ENCODE peak calls at places on chromosome 21, in ten cellular contexts. W, G, Z, X, V, A, C, P, F and N are unnamed samples. For H3K4me1 and H3K9me3, the result is how much of the 10 kb centered on the place peaks cover.

GRCh38 chr21:42611852-42612251 is 41.6 kb upstream of the PDE9A start:
- DNase-seq in W (no peak), G (no peak), Z (no peak), X (no peak), V (no peak), A (no peak), C (no peak), P (no peak), F (no peak), N (no peak)

GRCh38 chr21:37877171-37877570 is 39.1 kb downstream of the KCNJ6 start:
- DNase-seq in W (no peak), G (no peak), Z (no peak), X (peak), V (no peak), A (no peak), C (no peak), P (no peak), F (no peak), N (no peak)

GRCh38 chr21:42538479-42539275 is 25.0 kb downstream of the SLC37A1 start:
- DNase-seq in W (no peak), G (no peak), Z (no peak), X (no peak), V (no peak), A (no peak), C (no peak), P (no peak), F (no peak), N (no peak)

GRCh38 chr21:15631342-15631741 is 98.4 kb upstream of the USP25 start:
- DNase-seq in W (no peak), G (no peak), Z (no peak), X (peak), V (no peak), A (no peak), C (no peak), P (no peak), F (no peak), N (no peak)

GRCh38 chr21:16302851-16303282 is 573.1 kb downstream of the USP25 start:
- DNase-seq in W (peak), G (no peak), Z (no peak), X (peak), V (peak), A (no peak), C (no peak), P (peak), F (no peak), N (no peak)

GRCh38 chr21:41425954-41426655 is at the start of gene MX1:
- DNase-seq in W (peak), G (peak), Z (peak), X (peak), V (peak), A (peak), C (peak), P (peak), F (peak), N (peak)

GRCh38 chr21:40563845-40564717 is 282.9 kb downstream of the DSCAM start:
- DNase-seq in W (no peak), G (no peak), Z (no peak), X (no peak), V (no peak), A (no peak), C (no peak), P (no peak), F (no peak), N (no peak)

GRCh38 chr21:38875694-38876492 is 70.2 kb downstream of the ETS2 start:
- DNase-seq in W (no peak), G (no peak), Z (no peak), X (peak), V (no peak), A (no peak), C (no peak), P (no peak), F (no peak), N (no peak)

GRCh38 chr21:38567577-38568360 is 69.5 kb upstream of the ERG start:
- DNase-seq in W (no peak), G (no peak), Z (no peak), X (peak), V (peak), A (no peak), C (no peak), P (no peak), F (no peak), N (no peak)

GRCh38 chr21:34498623-34499022 is 13.4 kb downstream of the KCNE1 start:
- DNase-seq in W (no peak), G (no peak), Z (no peak), X (no peak), V (no peak), A (no peak), C (no peak), P (no peak), F (no peak), N (no peak)

GRCh38 chr21:23886828-23887708 is 1720.2 kb downstream of the MRPL39 start:
- DNase-seq in W (no peak), G (no peak), Z (no peak), X (no peak), V (no peak), A (no peak), C (no peak), P (no peak), F (no peak), N (no peak)

GRCh38 chr21:37945036-37945435 is 28.8 kb upstream of the KCNJ6 start:
- DNase-seq in W (no peak), G (no peak), Z (no peak), X (no peak), V (no peak), A (no peak), C (no peak), P (no peak), F (no peak), N (no peak)

GRCh38 chr21:18603246-18603645 is 199.7 kb upstream of the TMPRSS15 start:
- DNase-seq in W (no peak), G (no peak), Z (no peak), X (no peak), V (no peak), A (no peak), C (no peak), P (no peak), F (no peak), N (no peak)

GRCh38 chr21:45950740-45951515 is 30.6 kb upstream of the COL6A1 start:
- DNase-seq in W (peak), G (peak), Z (peak), X (peak), V (peak), A (no peak), C (peak), P (peak), F (no peak), N (peak)

GRCh38 chr21:15706686-15707085 is 23.1 kb upstream of the USP25 start:
- DNase-seq in W (no peak), G (no peak), Z (peak), X (peak), V (no peak), A (no peak), C (no peak), P (no peak), F (no peak), N (no peak)

GRCh38 chr21:42692688-42693087 is 39.3 kb downstream of the PDE9A start:
- DNase-seq in W (no peak), G (no peak), Z (no peak), X (no peak), V (no peak), A (no peak), C (no peak), P (no peak), F (no peak), N (peak)

DNA sequence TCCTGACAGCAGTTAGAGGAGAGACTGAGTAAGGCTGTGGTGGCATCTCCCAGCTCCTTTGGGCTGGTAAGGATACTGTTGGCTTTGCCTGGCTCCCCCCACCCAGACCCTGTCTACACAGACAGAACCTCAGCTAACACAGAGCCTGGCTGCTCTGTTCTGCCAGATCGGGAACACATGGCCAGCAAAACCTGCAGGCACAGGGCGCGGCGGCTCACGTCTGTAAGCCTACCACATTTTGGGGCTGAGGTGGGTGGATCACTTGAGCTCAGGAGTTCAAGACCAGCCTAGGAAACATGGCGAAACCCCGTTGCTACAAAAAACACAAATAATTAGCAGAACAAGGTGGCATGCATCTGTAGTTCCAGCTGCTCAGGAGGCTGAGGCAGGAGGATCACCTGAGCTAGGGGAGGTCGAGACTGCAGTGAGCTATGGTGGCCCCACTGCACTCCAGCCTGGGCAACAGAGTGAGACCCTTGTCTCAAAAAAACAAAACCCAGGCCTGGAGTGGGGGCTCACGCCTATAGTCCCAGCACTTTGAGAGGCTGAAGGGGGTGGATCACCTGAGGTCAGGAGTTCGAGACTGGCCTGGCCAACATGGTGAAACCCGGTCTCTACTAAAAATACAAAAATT is 6.7 kb downstream of the CSTB start:
- DNase-seq in W (no peak), G (no peak), Z (no peak), X (no peak), V (no peak), A (no peak), C (no peak), P (no peak), F (no peak), N (no peak)
- H3K4me1 ChIP-seq in W (under half), G (under half), Z (under half), X (under half), V (under half), A (under half), C (under half), P (under half), F (under half), N (under half)

DNA sequence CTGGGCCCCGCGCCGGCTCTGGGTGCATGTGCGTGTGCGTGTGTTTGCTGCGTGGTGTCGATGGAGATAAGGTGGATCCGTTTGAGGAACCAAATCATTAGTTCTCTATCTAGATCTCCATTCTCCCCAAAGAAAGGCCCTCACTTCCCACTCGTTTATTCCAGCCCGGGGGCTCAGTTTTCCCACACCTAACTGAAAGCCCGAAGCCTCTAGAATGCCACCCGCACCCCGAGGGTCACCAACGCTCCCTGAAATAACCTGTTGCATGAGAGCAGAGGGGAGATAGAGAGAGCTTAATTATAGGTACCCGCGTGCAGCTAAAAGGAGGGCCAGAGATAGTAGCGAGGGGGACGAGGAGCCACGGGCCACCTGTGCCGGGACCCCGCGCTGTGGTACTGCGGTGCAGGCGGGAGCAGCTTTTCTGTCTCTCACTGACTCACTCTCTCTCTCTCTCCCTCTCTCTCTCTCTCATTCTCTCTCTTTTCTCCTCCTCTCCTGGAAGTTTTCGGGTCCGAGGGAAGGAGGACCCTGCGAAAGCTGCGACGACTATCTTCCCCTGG is 644 bp downstream of the OLIG2 start:
- DNase-seq in W (no peak), G (no peak), Z (no peak), X (no peak), V (no peak), A (no peak), C (no peak), P (no peak), F (no peak), N (no peak)
- H3K4me3 ChIP-seq in W (no peak), G (no peak), Z (no peak), X (no peak), V (no peak), A (peak), C (no peak), P (peak), F (no peak), N (no peak)

GRCh38 chr21:9763306-9763705 is 758.1 kb upstream of the TPTE start:
- DNase-seq in W (no peak), G (no peak), Z (no peak), X (no peak), V (no peak), A (no peak), C (no peak), P (no peak), F (no peak), N (no peak)

GRCh38 chr21:9758888-9759287 is 762.5 kb upstream of the TPTE start:
- DNase-seq in W (no peak), G (no peak), Z (no peak), X (no peak), V (no peak), A (no peak), C (no peak), P (no peak), F (no peak), N (no peak)

GRCh38 chr21:9758141-9758540 is 763.2 kb upstream of the TPTE start:
- DNase-seq in W (no peak), G (no peak), Z (no peak), X (no peak), V (no peak), A (no peak), C (no peak), P (no peak), F (no peak), N (no peak)

GRCh38 chr21:9759972-9760371 is 761.4 kb upstream of the TPTE start:
- DNase-seq in W (no peak), G (no peak), Z (no peak), X (no peak), V (no peak), A (no peak), C (no peak), P (no peak), F (no peak), N (no peak)

DNA sequence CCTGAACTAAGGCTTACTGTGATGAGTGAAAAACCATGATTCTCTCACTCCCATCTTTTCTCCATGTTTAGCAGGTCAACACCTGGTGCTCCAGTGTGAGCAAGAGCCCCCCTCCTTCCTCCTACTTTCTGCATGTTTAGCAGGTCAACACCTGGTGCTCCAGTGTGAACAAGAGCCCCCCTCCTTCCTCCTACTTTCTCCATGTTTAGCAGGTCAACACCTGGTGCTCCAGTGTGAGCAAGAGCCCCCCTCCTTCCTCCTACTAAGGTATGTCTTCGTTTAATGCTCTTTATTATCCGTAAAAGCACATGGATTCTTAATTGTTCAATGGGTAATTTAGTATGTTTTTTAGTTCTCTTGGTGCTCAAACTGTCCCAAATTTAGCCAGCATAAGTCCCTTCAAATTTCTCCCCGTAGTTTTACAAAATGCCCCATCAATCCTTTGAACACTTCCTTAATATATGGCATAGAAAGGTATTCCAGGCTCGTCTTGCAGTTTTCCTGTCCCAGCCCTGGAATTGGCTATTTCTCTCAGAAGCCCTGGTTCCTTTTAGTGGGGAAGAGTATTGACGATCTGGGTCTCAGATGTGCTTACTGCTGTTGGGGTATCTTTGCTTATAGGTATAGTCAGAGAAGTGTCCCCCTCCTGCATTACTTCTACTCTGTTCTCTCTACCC is 760.8 kb upstream of the TPTE start:
- DNase-seq in W (no peak), G (no peak), Z (no peak), X (no peak), V (no peak), A (no peak), C (no peak), P (no peak), F (no peak), N (no peak)
- H3K9me3 ChIP-seq in W (under half), G (under half), Z (under half), X (under half), V (under half), A (under half), C (under half), P (under half), F (under half), N (under half)

GRCh38 chr21:44874497-44875331 is 1.2 kb upstream of the PTTG1IP start:
- DNase-seq in W (peak), G (peak), Z (peak), X (no peak), V (peak), A (peak), C (peak), P (peak), F (no peak), N (peak)
- H3K4me1 ChIP-seq in W (under half), G (under half), Z (under half), X (under half), V (under half), A (half or more), C (half or more), P (under half), F (half or more), N (under half)

DNA sequence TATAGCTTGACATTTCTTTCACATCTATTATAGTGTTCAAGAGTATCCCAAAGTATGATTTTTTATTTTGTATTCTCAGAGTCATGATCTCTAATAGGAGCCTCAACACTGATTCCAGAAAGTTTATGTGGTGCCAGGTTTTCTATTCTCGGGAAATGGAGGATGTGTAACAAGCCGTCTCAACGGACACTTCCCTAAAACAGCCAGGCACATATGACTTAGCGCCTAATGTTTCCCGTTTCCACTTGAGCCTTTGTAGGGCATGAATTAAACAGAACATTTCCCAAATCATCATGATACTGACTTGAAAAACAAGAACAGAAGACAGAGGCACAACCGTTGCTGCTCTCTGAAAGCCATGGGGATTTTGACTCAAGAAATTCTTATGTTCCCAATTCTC is 8.0 kb downstream of the CYYR1 start:
- DNase-seq in W (no peak), G (no peak), Z (no peak), X (no peak), V (no peak), A (no peak), C (no peak), P (no peak), F (no peak), N (no peak)
- H3K4me3 ChIP-seq in W (no peak), G (no peak), Z (no peak), X (no peak), V (no peak), A (no peak), C (no peak), P (no peak), F (no peak), N (no peak)

GRCh38 chr21:44416193-44416592 is 39.1 kb upstream of the LRRC3 start:
- DNase-seq in W (peak), G (no peak), Z (no peak), X (no peak), V (no peak), A (peak), C (no peak), P (no peak), F (peak), N (peak)

GRCh38 chr21:44419679-44420078 is 35.6 kb upstream of the LRRC3 start:
- DNase-seq in W (peak), G (no peak), Z (no peak), X (no peak), V (no peak), A (no peak), C (peak), P (no peak), F (no peak), N (peak)

GRCh38 chr21:44418108-44418875 is 37.0 kb upstream of the LRRC3 start:
- DNase-seq in W (peak), G (no peak), Z (no peak), X (no peak), V (no peak), A (peak), C (peak), P (peak), F (peak), N (peak)

GRCh38 chr21:44420416-44421205 is 34.7 kb upstream of the LRRC3 start:
- DNase-seq in W (peak), G (no peak), Z (no peak), X (no peak), V (no peak), A (peak), C (peak), P (no peak), F (peak), N (peak)

GRCh38 chr21:44418876-44419230 is 36.5 kb upstream of the LRRC3 start:
- DNase-seq in W (peak), G (no peak), Z (no peak), X (no peak), V (no peak), A (peak), C (peak), P (no peak), F (no peak), N (no peak)
- H3K9me3 ChIP-seq in W (under half), G (under half), Z (under half), X (under half), V (under half), A (under half), C (under half), P (under half), F (under half), N (under half)